ENCODE peak calls at places on chromosome 5, in five cellular contexts. U is GM12865; C is HTR-8/SVneo; R is stimulated activated CD4-positive, alpha-beta T cell treated with anti-CD3 and anti-CD28 coated beads, Interleukin-12 subunit alpha, Interleukin-12 subunit beta, amount 100 ng/mL, for 4 hours; F is IMR-90. S is an unnamed sample.
A peak's percentile ranks its signal among the peaks of the same experiment; 100 is the strongest.

GRCh38 chr5:148474025-148474511 is 90.3 kb downstream of the FBXO38 start:
- DNase-seq in U (no peak), C (peak; percentile 4), R (no peak), F (peak; percentile 16), S (no peak)

GRCh38 chr5:178137991-178138390 is 7.2 kb downstream of the RMND5B start:
- DNase-seq in U (no peak), C (no peak), R (no peak), F (no peak), S (no peak)

GRCh38 chr5:55438931-55439477 is 95.8 kb downstream of the PLPP1 start:
- DNase-seq in U (no peak), C (no peak), R (no peak), F (peak; percentile 82), S (no peak)

GRCh38 chr5:149002053-149002452 is 60.8 kb downstream of the SH3TC2 start:
- DNase-seq in U (no peak), C (peak; percentile 87), R (no peak), F (peak; percentile 100), S (no peak)

GRCh38 chr5:139658928-139659667 is 10.9 kb downstream of the CXXC5 start:
- DNase-seq in U (peak; percentile 52), C (no peak), R (no peak), F (peak; percentile 77), S (no peak)

GRCh38 chr5:2902186-2902585 is 150.7 kb upstream of the IRX2 start:
- DNase-seq in U (no peak), C (no peak), R (no peak), F (no peak), S (no peak)

GRCh38 chr5:90550963-90551362 is 7.6 kb upstream of the ADGRV1 start:
- DNase-seq in U (no peak), C (no peak), R (no peak), F (no peak), S (no peak)

GRCh38 chr5:145350501-145350900 is 484.6 kb downstream of the PRELID2 start:
- DNase-seq in U (no peak), C (no peak), R (no peak), F (peak; percentile 85), S (no peak)

GRCh38 chr5:129499208-129499852 is 39.2 kb downstream of the ADAMTS19 start:
- DNase-seq in U (no peak), C (no peak), R (no peak), F (no peak), S (no peak)

GRCh38 chr5:149213264-149213663 is 58.4 kb upstream of the AFAP1L1 start:
- DNase-seq in U (no peak), C (no peak), R (no peak), F (no peak), S (no peak)

GRCh38 chr5:135085133-135085935 is 51.3 kb upstream of the PITX1 start:
- DNase-seq in U (no peak), C (peak; percentile 21), R (no peak), F (peak; percentile 23), S (no peak)

GRCh38 chr5:133220851-133221674 is 169.2 kb downstream of the HSPA4 start:
- DNase-seq in U (no peak), C (no peak), R (no peak), F (peak; percentile 64), S (no peak)

GRCh38 chr5:154215931-154216330 is 25.4 kb downstream of the GALNT10 start:
- DNase-seq in U (no peak), C (no peak), R (no peak), F (peak; percentile 43), S (no peak)

GRCh38 chr5:142817031-142817430 is 46.9 kb downstream of the ARHGAP26 start:
- DNase-seq in U (no peak), C (no peak), R (no peak), F (no peak), S (no peak)

GRCh38 chr5:134889335-134889734 is 15.2 kb downstream of the TXNDC15 start:
- DNase-seq in U (no peak), C (no peak), R (no peak), F (no peak), S (no peak)

GRCh38 chr5:38896760-38897159 is 50.9 kb downstream of the OSMR start:
- DNase-seq in U (no peak), C (no peak), R (no peak), F (no peak), S (no peak)

GRCh38 chr5:151430731-151431130 is 16.7 kb upstream of the SLC36A1 start:
- DNase-seq in U (no peak), C (no peak), R (no peak), F (no peak), S (no peak)

GRCh38 chr5:27682600-27682999 is 644.2 kb upstream of the CDH9 start:
- DNase-seq in U (no peak), C (no peak), R (no peak), F (no peak), S (no peak)

GRCh38 chr5:126171916-126172315 is 251.3 kb upstream of the GRAMD2B start:
- DNase-seq in U (no peak), C (no peak), R (no peak), F (no peak), S (no peak)

GRCh38 chr5:169695919-169696490 is 58.9 kb downstream of the DOCK2 start:
- DNase-seq in U (no peak), C (peak; percentile 79), R (no peak), F (peak; percentile 98), S (no peak)

GRCh38 chr5:143501176-143501840 is 97.8 kb upstream of the NR3C1 start:
- DNase-seq in U (no peak), C (no peak), R (no peak), F (no peak), S (no peak)

GRCh38 chr5:141814064-141814982 is 63.9 kb downstream of the PCDH1 start:
- DNase-seq in U (peak; percentile 35), C (peak; percentile 60), R (peak; percentile 34), F (no peak), S (no peak)

GRCh38 chr5:65861830-65862241 is 64.5 kb upstream of the ERBIN start:
- DNase-seq in U (no peak), C (peak; percentile 66), R (no peak), F (peak; percentile 92), S (no peak)

GRCh38 chr5:176734756-176735342 is 75.5 kb upstream of the UNC5A start:
- DNase-seq in U (no peak), C (no peak), R (no peak), F (no peak), S (peak; percentile 30)

GRCh38 chr5:139788294-139788875 is 7.2 kb upstream of the PSD2 start:
- DNase-seq in U (no peak), C (no peak), R (no peak), F (no peak), S (no peak)